ENCODE peak calls at places on chromosomes 11 and 22, in six cellular contexts. Y is HepG2, D is ovary, Z is esophagus squamous epithelium, X is HCT116, V is uterus. J is an unnamed sample.

GRCh38 chr11:35418847-35419712 is at the start of gene SLC1A2:
- DNase-seq in Y (no peak), D (no peak), Z (no peak), X (no peak), V (peak; percentile 27), J (peak; percentile 27)

GRCh38 chr22:47604563-47604962 is 842.1 kb downstream of the TBC1D22A start:
- DNase-seq in Y (no peak), D (no peak), Z (no peak), X (no peak), V (no peak), J (no peak)

GRCh38 chr11:70078796-70079616 is 889 bp downstream of the ANO1 start:
- DNase-seq in Y (no peak), D (no peak), Z (no peak), X (no peak), V (no peak), J (no peak)

GRCh38 chr11:12361650-12362049 is 15.7 kb upstream of the PARVA start:
- DNase-seq in Y (no peak), D (no peak), Z (no peak), X (no peak), V (no peak), J (no peak)

GRCh38 chr11:73423506-73423905 is 47.3 kb downstream of the RELT start:
- DNase-seq in Y (no peak), D (no peak), Z (no peak), X (no peak), V (no peak), J (no peak)

GRCh38 chr22:19818264-19819208 is 36.1 kb downstream of the GNB1L start:
- DNase-seq in Y (no peak), D (no peak), Z (no peak), X (no peak), V (no peak), J (no peak)

GRCh38 chr11:102911758-102912481 is 37.1 kb upstream of the MMP12 start:
- DNase-seq in Y (no peak), D (no peak), Z (no peak), X (no peak), V (no peak), J (no peak)

GRCh38 chr11:95559899-95560298 is 229.7 kb downstream of the FAM76B start:
- DNase-seq in Y (no peak), D (no peak), Z (no peak), X (no peak), V (peak; percentile 33), J (no peak)

GRCh38 chr11:35077709-35078695 is 61.0 kb upstream of the CD44 start:
- DNase-seq in Y (no peak), D (no peak), Z (no peak), X (peak; percentile 42), V (no peak), J (no peak)

GRCh38 chr11:16089481-16089880 is 266.9 kb downstream of the SOX6 start:
- DNase-seq in Y (no peak), D (no peak), Z (no peak), X (no peak), V (no peak), J (no peak)

GRCh38 chr22:45349916-45350315 is 40.2 kb downstream of the FAM118A start:
- DNase-seq in Y (no peak), D (no peak), Z (no peak), X (no peak), V (no peak), J (no peak)

GRCh38 chr11:117092951-117093590 is 5.2 kb downstream of the SIK3 start:
- DNase-seq in Y (no peak), D (no peak), Z (no peak), X (no peak), V (no peak), J (no peak)

GRCh38 chr11:117091753-117092477 is 6.3 kb downstream of the SIK3 start:
- DNase-seq in Y (no peak), D (no peak), Z (no peak), X (no peak), V (no peak), J (no peak)

GRCh38 chr11:117087446-117087845 is 10.8 kb downstream of the SIK3 start:
- DNase-seq in Y (no peak), D (no peak), Z (no peak), X (no peak), V (no peak), J (no peak)

GRCh38 chr11:117089685-117090084 is 8.5 kb downstream of the SIK3 start:
- DNase-seq in Y (no peak), D (no peak), Z (no peak), X (peak; percentile 42), V (no peak), J (no peak)

GRCh38 chr11:117090111-117090706 is 8.0 kb downstream of the SIK3 start:
- DNase-seq in Y (no peak), D (no peak), Z (no peak), X (peak; percentile 47), V (no peak), J (no peak)
- H3K27ac ChIP-seq in Y (no peak overlapping the region), D (no peak overlapping the region), Z (peak overlapping the region; percentile 6), X (peak overlapping the region; percentile 46), V (no peak overlapping the region), J (no peak overlapping the region)

GRCh38 chr11:44565008-44565745 is at the start of gene CD82:
- DNase-seq in Y (peak; percentile 78), D (peak; percentile 100), Z (peak; percentile 97), X (peak; percentile 92), V (peak; percentile 100), J (peak; percentile 100)
- TF ChIP-seq CTCF in Y (peak; percentile 17), D (no peak), Z (no peak), X (no peak), V (peak; percentile 51), J (no peak)

DNA sequence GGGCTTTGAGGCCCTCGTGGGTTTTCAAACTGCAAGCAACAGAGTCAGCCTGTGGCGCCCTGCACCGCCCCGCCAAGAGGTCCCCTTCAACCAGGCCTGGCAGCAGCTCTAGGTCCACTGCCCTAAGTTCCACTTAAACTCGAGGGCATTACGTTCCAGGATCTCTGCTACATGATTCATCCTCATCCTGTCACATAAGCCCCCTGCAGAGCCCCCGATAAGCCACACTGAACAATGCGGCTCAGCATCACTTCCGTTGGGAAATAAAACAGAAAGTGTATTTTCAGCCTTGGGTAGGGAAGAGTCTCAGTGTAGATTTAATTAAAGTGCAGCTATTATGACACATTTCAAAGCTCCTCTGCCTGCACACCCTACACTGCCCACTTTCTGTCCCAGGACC is 24.6 kb downstream of the SULT4A1 start:
- DNase-seq in Y (no peak), D (no peak), Z (no peak), X (no peak), V (no peak), J (no peak)
- TF ChIP-seq POLR2A in Y (no peak), D (no peak), Z (no peak), X (no peak), V (no peak), J (no peak)

GRCh38 chr11:1570896-1571759 is 943 bp downstream of the DUSP8 start:
- DNase-seq in Y (no peak), D (no peak), Z (no peak), X (no peak), V (peak; percentile 29), J (peak; percentile 34)
- H3K27ac ChIP-seq in Y (no peak overlapping the region), D (peak overlapping the region; percentile 52), Z (peak overlapping the region; percentile 74), X (peak overlapping the region; percentile 49), V (peak overlapping the region; percentile 58), J (peak overlapping the region; percentile 73)

GRCh38 chr11:79953629-79954028 is 512.8 kb upstream of the TENM4 start:
- DNase-seq in Y (no peak), D (no peak), Z (no peak), X (no peak), V (no peak), J (no peak)
- TF ChIP-seq CTCF in Y (no peak), D (no peak), Z (no peak), X (no peak), V (no peak), J (no peak)

J was measured in heart left ventricle.